ENCODE peak calls at places on chromosomes 13 and 19, in seven cellular contexts. V is SW 1271; Z is activated naive CD4-positive, alpha-beta T cell; L is SHP77; P is NCI-H510A; Y is ovary; S is A549. T is an unnamed sample.

GRCh38 chr13:111947876-111948275 is 119.1 kb upstream of the SOX1 start:
- DNase-seq in P (no peak), S (no peak), Y (no peak), V (no peak), Z (no peak), L (no peak), T (no peak)

GRCh38 chr19:43430142-43430710 is 15.5 kb downstream of the TEX101 start:
- DNase-seq in Z (no peak), L (no peak), P (no peak), Y (no peak), S (no peak), V (no peak), T (no peak)

GRCh38 chr13:68715651-68716050 is 1392.0 kb upstream of the ATXN8OS start:
- DNase-seq in Z (no peak), V (no peak), S (no peak), P (no peak), L (no peak), Y (no peak), T (no peak)

GRCh38 chr19:11089254-11090013 is at the start of gene LDLR:
- DNase-seq in Z (peak), V (peak), P (peak), S (peak), L (peak), Y (peak), T (peak)

GRCh38 chr19:46368116-46368515 is 21.2 kb downstream of the PPP5C start:
- DNase-seq in P (no peak), Y (no peak), Z (no peak), V (no peak), L (no peak), S (no peak), T (peak)

GRCh38 chr19:13079542-13079986 is 23.1 kb downstream of the LYL1 start:
- DNase-seq in S (no peak), L (no peak), V (no peak), P (no peak), Z (no peak), Y (peak), T (no peak)

GRCh38 chr19:15979293-15979692 is 30.5 kb downstream of the OR10H4 start:
- DNase-seq in Z (no peak), P (no peak), S (no peak), V (no peak), Y (no peak), L (no peak), T (no peak)

GRCh38 chr13:28805193-28805819 is 14.8 kb upstream of the MTUS2 start:
- DNase-seq in P (no peak), V (no peak), L (peak), Z (no peak), Y (no peak), S (no peak), T (no peak)

GRCh38 chr19:10936661-10937084 is 8.1 kb downstream of the TIMM29 start:
- DNase-seq in V (peak), L (peak), Z (no peak), P (peak), Y (peak), S (peak), T (peak)

GRCh38 chr13:35978607-35979316 is 152.4 kb downstream of the DCLK1 start:
- DNase-seq in L (peak), V (peak), Z (no peak), P (no peak), S (peak), Y (peak), T (peak)

GRCh38 chr19:23378948-23379347 is 16.3 kb downstream of the ZNF91 start:
- DNase-seq in L (no peak), Z (no peak), P (no peak), Y (no peak), V (no peak), S (no peak), T (no peak)

GRCh38 chr13:51767100-51767499 is 36.9 kb downstream of the DHRS12 start:
- DNase-seq in L (no peak), Z (no peak), S (no peak), Y (no peak), V (no peak), P (no peak), T (no peak)

GRCh38 chr19:3121821-3122511 is 13.9 kb upstream of the GNA15 start:
- DNase-seq in S (no peak), P (no peak), Z (no peak), V (no peak), L (no peak), Y (no peak), T (no peak)

GRCh38 chr19:17778621-17779280 is 16.2 kb upstream of the B3GNT3 start:
- DNase-seq in Y (no peak), V (no peak), L (no peak), S (no peak), Z (no peak), P (no peak), T (no peak)

GRCh38 chr19:19554074-19555023 is 16.3 kb downstream of the CILP2 start:
- DNase-seq in P (no peak), V (peak), S (no peak), Y (no peak), L (no peak), Z (peak), T (no peak)

GRCh38 chr19:7928741-7929701 is 3.1 kb upstream of the CTXN1 start:
- DNase-seq in L (peak), Z (no peak), V (peak), S (peak), Y (peak), P (no peak), T (no peak)

GRCh38 chr13:48579167-48579918 is 46.5 kb upstream of the RCBTB2 start:
- DNase-seq in Y (no peak), V (no peak), P (no peak), S (no peak), Z (no peak), L (no peak), T (no peak)

GRCh38 chr13:102141625-102142472 is 260.0 kb downstream of the FGF14 start:
- DNase-seq in S (peak), Z (no peak), P (no peak), L (peak), Y (no peak), V (peak), T (no peak)

GRCh38 chr19:16252459-16253205 is 54.9 kb downstream of the AP1M1 start:
- DNase-seq in V (no peak), L (no peak), Z (no peak), P (no peak), Y (no peak), S (no peak), T (no peak)

GRCh38 chr13:47661076-47661475 is 340.0 kb downstream of the SUCLA2 start:
- DNase-seq in Z (no peak), V (no peak), P (no peak), Y (no peak), L (no peak), S (no peak), T (no peak)

GRCh38 chr13:99033814-99034213 is 56.0 kb upstream of the DOCK9 start:
- DNase-seq in L (peak), S (peak), Y (no peak), Z (no peak), V (peak), P (no peak), T (no peak)

GRCh38 chr19:4794971-4795370 is 3.4 kb downstream of the FEM1A start:
- DNase-seq in L (no peak), P (no peak), Z (no peak), S (no peak), V (no peak), Y (no peak), T (no peak)

GRCh38 chr19:4513248-4513647 is 5.0 kb downstream of the PLIN4 start:
- DNase-seq in S (no peak), Y (no peak), L (no peak), Z (no peak), V (no peak), P (no peak), T (no peak)

GRCh38 chr19:13839193-13839937 is 37.6 kb upstream of the NANOS3 start:
- DNase-seq in P (no peak), Y (peak), L (peak), S (no peak), V (peak), Z (peak), T (no peak)

GRCh38 chr13:31204592-31204991 is 4.8 kb downstream of the B3GLCT start:
- DNase-seq in V (peak), Y (no peak), L (peak), Z (no peak), P (no peak), S (peak), T (no peak)

GRCh38 chr19:52735734-52736133 is 890 bp upstream of the ZNF611 start:
- DNase-seq in Y (peak), S (no peak), L (peak), P (no peak), V (no peak), Z (no peak), T (no peak)

GRCh38 chr13:31236211-31236786 is 36.5 kb downstream of the B3GLCT start:
- DNase-seq in S (no peak), V (peak), Y (no peak), P (peak), L (peak), Z (no peak), T (no peak)

GRCh38 chr13:112227031-112227430 is 149.1 kb upstream of the SPACA7 start:
- DNase-seq in Y (no peak), L (no peak), P (no peak), V (no peak), S (no peak), Z (no peak), T (no peak)

GRCh38 chr19:48724796-48725753 is 5.5 kb upstream of the MAMSTR start:
- DNase-seq in Y (peak), P (no peak), S (peak), Z (no peak), V (peak), L (peak), T (no peak)

GRCh38 chr13:34611678-34612077 is 330.4 kb upstream of the NBEA start:
- DNase-seq in Y (no peak), L (no peak), S (no peak), P (peak), Z (no peak), V (no peak), T (no peak)

GRCh38 chr13:73717632-73718031 is 416.6 kb downstream of the KLF12 start:
- DNase-seq in Y (no peak), P (no peak), L (no peak), S (no peak), V (no peak), Z (no peak), T (no peak)

GRCh38 chr19:46980756-46981155 is 38.9 kb upstream of the NPAS1 start:
- DNase-seq in P (no peak), Y (no peak), S (no peak), L (no peak), Z (no peak), V (no peak), T (no peak)

GRCh38 chr19:39093761-39094160 is 9.6 kb downstream of the ACP7 start:
- DNase-seq in P (no peak), V (no peak), S (no peak), Z (no peak), Y (no peak), L (no peak), T (no peak)

T was measured in NCI-H187.